ENCODE peak calls at places on chromosomes 16 and 17, in eight cellular contexts. Y is upper lobe of right lung; O is nephron progenitor cell; E is hypothalamus; Q is gastrocnemius medialis; Z is T-helper 1 cell; P is left cardiac atrium; W is CD8-positive, alpha-beta memory T cell. G is an unnamed sample.

GRCh38 chr16:20298452-20298851 is 28.9 kb downstream of the GP2 start:
- DNase-seq in Y (no peak), O (no peak), E (no peak), Q (no peak), Z (no peak), P (no peak), W (no peak), G (no peak)

GRCh38 chr16:52293209-52293608 is 253.7 kb downstream of the TOX3 start:
- DNase-seq in Y (no peak), O (no peak), E (no peak), Q (no peak), Z (no peak), P (no peak), W (no peak), G (no peak)

GRCh38 chr17:79777166-79777843 is 643 bp upstream of the CBX2 start:
- DNase-seq in Y (peak; percentile 81), O (peak; percentile 68), E (no peak), Q (no peak), Z (no peak), P (peak; percentile 81), W (no peak), G (no peak)

GRCh38 chr16:66263168-66263972 is 103.1 kb upstream of the CDH5 start:
- DNase-seq in Y (no peak), O (no peak), E (no peak), Q (no peak), Z (no peak), P (no peak), W (no peak), G (no peak)

GRCh38 chr17:60327122-60327869 is 64.6 kb downstream of the USP32 start:
- DNase-seq in Y (no peak), O (peak; percentile 30), E (no peak), Q (no peak), Z (no peak), P (no peak), W (no peak), G (no peak)

GRCh38 chr17:19278729-19279128 is 41.6 kb downstream of the EPN2 start:
- DNase-seq in Y (no peak), O (no peak), E (no peak), Q (no peak), Z (no peak), P (no peak), W (no peak), G (no peak)

GRCh38 chr17:22517716-22518115 is 825.4 kb downstream of the KCNJ18 start:
- DNase-seq in Y (no peak), O (no peak), E (no peak), Q (no peak), Z (no peak), P (no peak), W (no peak), G (no peak)

GRCh38 chr17:57832711-57833596 is 16.9 kb downstream of the MRPS23 start:
- DNase-seq in Y (peak; percentile 72), O (peak; percentile 77), E (peak; percentile 58), Q (peak; percentile 48), Z (peak; percentile 49), P (peak; percentile 82), W (peak; percentile 61), G (peak; percentile 70)

GRCh38 chr16:6081320-6081976 is 983.9 kb upstream of the EEF2KMT start:
- DNase-seq in Y (no peak), O (peak; percentile 69), E (peak; percentile 14), Q (no peak), Z (no peak), P (no peak), W (no peak), G (no peak)

GRCh38 chr16:85169333-85170065 is 57.2 kb upstream of the CIBAR2 start:
- DNase-seq in Y (no peak), O (peak; percentile 59), E (no peak), Q (no peak), Z (no peak), P (no peak), W (no peak), G (no peak)

GRCh38 chr16:85601730-85602401 is 11.3 kb upstream of the GSE1 start:
- DNase-seq in Y (no peak), O (peak; percentile 42), E (no peak), Q (no peak), Z (no peak), P (no peak), W (no peak), G (no peak)

GRCh38 chr17:47834756-47835155 is 3.3 kb downstream of the LRRC46 start:
- DNase-seq in Y (no peak), O (no peak), E (no peak), Q (no peak), Z (no peak), P (no peak), W (no peak), G (no peak)

GRCh38 chr17:924711-925480 is 54.7 kb downstream of the NXN start:
- DNase-seq in Y (no peak), O (no peak), E (no peak), Q (no peak), Z (no peak), P (no peak), W (no peak), G (no peak)

GRCh38 chr17:48520631-48521045 is 10.2 kb downstream of the HOXB1 start:
- DNase-seq in Y (no peak), O (no peak), E (no peak), Q (no peak), Z (no peak), P (no peak), W (no peak), G (no peak)

GRCh38 chr16:66924527-66925321 is 611 bp downstream of the RRAD start:
- DNase-seq in Y (peak; percentile 77), O (peak; percentile 78), E (no peak), Q (no peak), Z (peak; percentile 45), P (no peak), W (peak; percentile 27), G (no peak)

GRCh38 chr16:88103011-88103410 is 151.8 kb downstream of the BANP start:
- DNase-seq in Y (no peak), O (no peak), E (no peak), Q (no peak), Z (no peak), P (no peak), W (no peak), G (no peak)

GRCh38 chr16:18842565-18842964 is 41.2 kb upstream of the ARL6IP1 start:
- DNase-seq in Y (no peak), O (no peak), E (no peak), Q (no peak), Z (no peak), P (no peak), W (no peak), G (no peak)

GRCh38 chr17:2018716-2019490 is 6.2 kb downstream of the RTN4RL1 start:
- DNase-seq in Y (no peak), O (no peak), E (no peak), Q (no peak), Z (no peak), P (no peak), W (no peak), G (no peak)

GRCh38 chr16:85361441-85362118 is 249.3 kb upstream of the CIBAR2 start:
- DNase-seq in Y (peak; percentile 91), O (no peak), E (no peak), Q (no peak), Z (no peak), P (peak; percentile 67), W (no peak), G (no peak)

GRCh38 chr16:29678691-29679267 is at the start of gene QPRT:
- DNase-seq in Y (peak; percentile 71), O (peak; percentile 81), E (no peak), Q (no peak), Z (no peak), P (no peak), W (no peak), G (no peak)

GRCh38 chr17:15502315-15503112 is 35.1 kb upstream of the CDRT4 start:
- DNase-seq in Y (peak; percentile 90), O (peak; percentile 87), E (peak; percentile 82), Q (peak; percentile 82), Z (peak; percentile 34), P (peak; percentile 93), W (peak; percentile 51), G (peak; percentile 95)

GRCh38 chr17:14080847-14081251 is 11.5 kb downstream of the COX10 start:
- DNase-seq in Y (no peak), O (no peak), E (no peak), Q (no peak), Z (no peak), P (no peak), W (no peak), G (no peak)

GRCh38 chr16:89723279-89724250 is 2.2 kb downstream of the ZNF276 start:
- DNase-seq in Y (no peak), O (no peak), E (peak; percentile 90), Q (no peak), Z (peak; percentile 78), P (peak; percentile 71), W (peak; percentile 89), G (no peak)

GRCh38 chr17:4444782-4445473 is 11.2 kb downstream of the SPNS3 start:
- DNase-seq in Y (peak; percentile 81), O (no peak), E (no peak), Q (peak; percentile 54), Z (no peak), P (peak; percentile 78), W (no peak), G (no peak)

GRCh38 chr16:4676826-4677225 is 16.5 kb upstream of the NUDT16L1 start:
- DNase-seq in Y (no peak), O (no peak), E (no peak), Q (no peak), Z (no peak), P (peak; percentile 48), W (no peak), G (no peak)

GRCh38 chr17:75922963-75923874 is 17.6 kb downstream of the FBF1 start:
- DNase-seq in Y (no peak), O (no peak), E (no peak), Q (no peak), Z (no peak), P (no peak), W (no peak), G (no peak)

GRCh38 chr16:50354629-50355456 is 13.9 kb downstream of the BRD7 start:
- DNase-seq in Y (no peak), O (no peak), E (no peak), Q (no peak), Z (no peak), P (no peak), W (peak; percentile 51), G (no peak)